ENCODE peak calls at places on chromosomes 11 and 22, in seven cellular contexts. P is transverse colon, S is HFF-Myc, F is astrocyte of the spinal cord, D is H9, E is AG10803, T is BJ. I is an unnamed sample.

GRCh38 chr11:13334068-13334785 is 56.6 kb downstream of the BMAL1 start:
- DNase-seq in F (no peak), E (no peak), T (no peak), P (no peak), D (no peak), S (no peak), I (no peak)

GRCh38 chr11:75031224-75031753 is 42.6 kb downstream of the NEU3 start:
- DNase-seq in D (peak), S (peak), T (peak), E (peak), P (no peak), F (peak), I (no peak)

GRCh38 chr11:109968781-109969180 is 124.4 kb upstream of the ZC3H12C start:
- DNase-seq in P (no peak), F (no peak), E (no peak), D (no peak), T (no peak), S (no peak), I (no peak)

GRCh38 chr11:85752890-85753581 is 57.9 kb downstream of the SYTL2 start:
- DNase-seq in D (no peak), T (no peak), E (no peak), F (no peak), S (no peak), P (peak), I (no peak)

GRCh38 chr11:19910931-19911330 is 198.3 kb downstream of the NAV2 start:
- DNase-seq in D (no peak), S (no peak), T (no peak), P (no peak), F (no peak), E (no peak), I (no peak)

GRCh38 chr22:43789452-43789851 is 22.7 kb downstream of the EFCAB6 start:
- DNase-seq in E (peak), T (peak), S (peak), D (no peak), F (peak), P (peak), I (no peak)

GRCh38 chr11:61963282-61964057 is 4.0 kb downstream of the FTH1 start:
- DNase-seq in D (no peak), P (peak), T (no peak), E (peak), S (no peak), F (no peak), I (peak)

GRCh38 chr22:35219012-35219411 is 38.3 kb upstream of the HMGXB4 start:
- DNase-seq in E (peak), D (no peak), P (no peak), F (peak), S (no peak), T (peak), I (no peak)

GRCh38 chr22:36359172-36359973 is 28.4 kb downstream of the MYH9 start:
- DNase-seq in D (no peak), E (no peak), P (no peak), S (no peak), F (no peak), T (no peak), I (peak)

GRCh38 chr11:115737875-115738274 is 233.7 kb upstream of the CADM1 start:
- DNase-seq in D (no peak), S (no peak), P (no peak), F (no peak), T (no peak), E (no peak), I (no peak)

GRCh38 chr22:29195964-29196666 is 9.6 kb upstream of the EMID1 start:
- DNase-seq in F (no peak), E (no peak), P (no peak), D (no peak), S (no peak), T (no peak), I (peak)

GRCh38 chr22:37021710-37022482 is 2.4 kb downstream of the MPST start:
- DNase-seq in T (no peak), F (peak), D (no peak), P (peak), S (no peak), E (peak), I (no peak)

GRCh38 chr22:47634342-47634741 is 871.9 kb downstream of the TBC1D22A start:
- DNase-seq in T (no peak), E (no peak), P (no peak), F (no peak), S (no peak), D (no peak), I (no peak)

GRCh38 chr11:115577701-115578100 is 73.5 kb upstream of the CADM1 start:
- DNase-seq in D (no peak), P (no peak), E (no peak), S (no peak), F (no peak), T (no peak), I (no peak)

GRCh38 chr11:8083871-8084281 is 2.9 kb downstream of the TUB start:
- DNase-seq in E (no peak), F (no peak), P (no peak), S (no peak), T (no peak), D (no peak), I (no peak)

GRCh38 chr11:95148421-95148820 is 58.8 kb downstream of the ENDOD1 start:
- DNase-seq in F (no peak), S (no peak), E (peak), T (no peak), D (no peak), P (no peak), I (no peak)

GRCh38 chr11:86247608-86248007 is 3.1 kb downstream of the EED start:
- DNase-seq in E (no peak), D (no peak), F (no peak), T (no peak), S (no peak), P (peak), I (no peak)

GRCh38 chr22:38107692-38108515 is 2.6 kb downstream of the BAIAP2L2 start:
- DNase-seq in T (no peak), P (peak), F (no peak), E (peak), D (no peak), S (peak), I (no peak)

GRCh38 chr22:38108561-38109319 is 1.7 kb downstream of the BAIAP2L2 start:
- DNase-seq in F (no peak), D (no peak), P (peak), E (no peak), S (no peak), T (no peak), I (no peak)

GRCh38 chr22:38103641-38104040 is 6.8 kb downstream of the BAIAP2L2 start:
- DNase-seq in S (no peak), T (no peak), D (no peak), P (no peak), F (no peak), E (no peak), I (no peak)

GRCh38 chr22:38106814-38107578 is 3.5 kb downstream of the BAIAP2L2 start:
- DNase-seq in D (no peak), T (no peak), F (no peak), P (no peak), E (no peak), S (no peak), I (no peak)

GRCh38 chr22:38104084-38104483 is 6.4 kb downstream of the BAIAP2L2 start:
- DNase-seq in F (no peak), E (no peak), S (no peak), P (no peak), D (no peak), T (no peak), I (no peak)
- TF ChIP-seq CTCF in F (peak), E (peak), S (peak), P (peak), D (peak), T (peak), I (no peak)

DNA sequence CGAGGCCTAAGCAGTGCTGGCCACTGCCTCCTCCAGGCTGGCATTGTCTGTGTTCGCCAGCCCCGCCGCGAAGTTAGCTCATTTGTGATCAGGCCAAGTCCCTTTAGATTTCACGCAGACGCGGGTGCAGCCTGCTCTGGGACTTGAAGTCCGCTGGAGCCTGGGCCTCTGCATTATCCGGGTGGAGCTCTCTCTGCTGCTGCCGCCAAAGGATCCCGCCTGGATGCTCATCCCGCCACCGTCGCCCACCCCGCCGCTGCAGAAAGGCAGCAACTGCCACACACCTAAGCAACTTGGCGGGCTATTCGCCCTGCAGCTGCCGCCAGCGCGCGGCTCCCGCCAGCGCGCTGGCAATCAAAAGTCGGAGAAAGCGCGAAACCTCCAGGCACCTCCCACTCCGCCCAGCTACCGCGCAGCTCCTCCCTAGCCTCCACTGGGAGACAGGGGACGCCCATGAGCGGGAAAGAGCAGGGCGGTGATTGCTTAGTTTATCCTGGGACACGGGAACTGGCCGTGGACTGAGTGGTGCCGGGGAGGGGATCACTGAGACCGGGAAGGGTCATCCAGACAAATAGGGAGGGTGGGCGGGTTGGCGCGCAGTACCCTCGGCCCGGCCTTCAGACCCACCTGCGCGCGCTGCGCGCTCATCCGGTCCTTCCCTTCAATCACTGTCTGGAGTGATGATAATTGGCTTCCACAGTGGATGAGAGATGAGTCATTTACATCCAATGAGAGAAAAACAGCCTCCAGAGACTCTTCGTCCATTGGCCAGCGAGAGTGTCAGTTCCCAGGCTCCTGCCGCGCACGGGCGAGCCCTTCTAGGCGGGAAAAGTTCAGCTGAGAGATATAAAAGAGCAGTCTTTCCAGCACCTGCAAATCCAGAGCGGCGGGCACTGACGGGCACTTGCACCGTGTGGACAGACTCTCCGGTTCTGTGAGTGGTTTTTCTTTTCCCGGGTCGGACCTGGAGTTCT is at the start of gene FAM111B:
- DNase-seq in P (peak), S (peak), E (peak), T (peak), F (peak), D (peak), I (peak)
- TF ChIP-seq CTCF in P (peak), S (no peak), E (no peak), T (peak), F (peak), D (no peak), I (no peak)

GRCh38 chr22:41237707-41238569 is 2.8 kb downstream of the CHADL start:
- DNase-seq in T (no peak), E (peak), F (peak), S (no peak), P (peak), D (peak), I (peak)
- TF ChIP-seq CTCF in T (peak), E (peak), F (peak), S (peak), P (peak), D (peak), I (peak)

DNA sequence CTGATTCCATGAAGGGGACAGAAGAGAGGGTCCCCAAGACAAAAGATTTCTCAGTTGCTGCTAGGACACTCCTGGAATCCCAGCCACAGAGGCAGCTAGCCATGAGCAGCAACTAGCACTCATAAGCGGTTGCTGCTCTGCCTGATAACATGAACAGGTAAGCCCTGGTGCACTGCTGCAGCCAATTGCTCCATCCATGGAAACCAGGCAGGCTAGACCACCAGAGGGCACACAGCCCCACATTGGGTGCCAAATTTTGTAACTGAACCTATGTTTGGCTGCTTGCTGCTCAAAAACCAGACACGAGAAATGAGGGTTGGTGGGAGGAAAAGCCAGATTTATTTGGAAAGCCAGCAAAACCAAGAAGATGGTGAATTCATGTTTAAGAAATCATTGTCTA is 21.9 kb upstream of the QSER1 start:
- DNase-seq in S (no peak), P (no peak), E (no peak), T (no peak), D (peak), F (no peak), I (no peak)
- TF ChIP-seq CTCF in S (peak), P (peak), E (peak), T (peak), D (peak), F (peak), I (peak)

GRCh38 chr11:72685560-72686480 is 11.6 kb upstream of the PDE2A start:
- DNase-seq in F (no peak), D (no peak), S (no peak), P (peak), E (peak), T (no peak), I (no peak)

GRCh38 chr11:72682238-72682872 is 8.1 kb upstream of the PDE2A start:
- DNase-seq in T (no peak), F (no peak), D (no peak), E (no peak), P (no peak), S (no peak), I (no peak)

GRCh38 chr11:72681226-72682153 is 7.3 kb upstream of the PDE2A start:
- DNase-seq in T (no peak), D (no peak), F (no peak), P (no peak), S (no peak), E (peak), I (no peak)

GRCh38 chr11:72684236-72684912 is 10.2 kb upstream of the PDE2A start:
- DNase-seq in S (no peak), E (peak), D (peak), T (no peak), F (peak), P (peak), I (no peak)

DNA sequence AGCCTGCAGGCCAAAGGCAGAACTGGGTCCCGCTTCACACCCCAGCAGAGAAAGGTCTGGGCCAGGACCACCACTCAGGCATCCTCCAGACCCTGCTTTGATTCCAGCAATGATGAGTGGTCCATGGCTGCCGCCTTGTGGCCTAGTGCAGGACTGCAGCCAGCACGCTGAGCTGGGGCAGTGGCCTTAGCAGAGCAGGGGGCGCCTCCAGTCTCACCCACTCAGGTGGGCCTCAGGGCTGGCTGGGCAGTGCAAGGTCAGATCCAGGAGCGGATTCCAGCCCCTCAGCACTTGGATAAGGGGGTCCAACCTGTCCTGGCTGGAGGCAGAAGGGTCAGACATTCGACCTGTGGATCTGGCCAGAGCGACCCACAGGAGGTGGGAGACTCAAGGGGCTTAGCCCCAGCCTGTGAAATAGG is 9.6 kb upstream of the PDE2A start:
- DNase-seq in D (peak), F (peak), P (peak), S (no peak), E (peak), T (no peak), I (no peak)
- TF ChIP-seq CTCF in D (peak), F (peak), P (peak), S (peak), E (peak), T (peak), I (peak)

GRCh38 chr11:123247498-123247799 is 52.4 kb upstream of the CLMP start:
- DNase-seq in S (no peak), E (no peak), D (no peak), T (no peak), P (no peak), F (no peak), I (no peak)
- TF ChIP-seq CTCF in S (no peak), E (no peak), D (no peak), T (no peak), P (no peak), F (no peak), I (peak)

I was measured in CD14-positive monocyte.